ENCODE peak calls at places on chromosomes 6 and 20, in five cellular contexts. K is iPS-NIHi11, S is EL, G is H9, V is GM20000. J is an unnamed sample.
A peak's percentile ranks its signal among the peaks of the same experiment; 100 is the strongest.

GRCh38 chr6:1316482-1317220 is 4.8 kb downstream of the FOXQ1 start:
- DNase-seq in S (peak; percentile 40), G (peak; percentile 72), V (peak; percentile 42), K (peak; percentile 61), J (no peak)

GRCh38 chr6:119020597-119021561 is 57.6 kb downstream of the FAM184A start:
- DNase-seq in V (no peak), K (no peak), S (no peak), G (no peak), J (no peak)

GRCh38 chr20:36084897-36085617 is 69.5 kb upstream of the EPB41L1 start:
- DNase-seq in G (no peak), V (no peak), K (no peak), S (no peak), J (no peak)

GRCh38 chr6:88220493-88220892 is 54.3 kb upstream of the CNR1 start:
- DNase-seq in G (no peak), K (peak; percentile 58), S (peak; percentile 2), V (peak; percentile 16), J (no peak)

GRCh38 chr6:75422024-75422639 is 71.5 kb downstream of the FILIP1 start:
- DNase-seq in G (no peak), V (no peak), K (no peak), S (peak; percentile 37), J (no peak)

GRCh38 chr6:15244605-15245360 is 1.1 kb upstream of the JARID2 start:
- DNase-seq in G (peak; percentile 74), K (peak; percentile 52), S (peak; percentile 78), V (peak; percentile 77), J (no peak)

GRCh38 chr6:148709577-148709976 is 37.3 kb upstream of the UST start:
- DNase-seq in G (no peak), S (no peak), V (no peak), K (no peak), J (no peak)

GRCh38 chr6:33433001-33433559 is 13.2 kb downstream of the SYNGAP1 start:
- DNase-seq in S (no peak), G (peak; percentile 49), K (no peak), V (no peak), J (no peak)

GRCh38 chr6:167697316-167697715 is 129.4 kb upstream of the AFDN start:
- DNase-seq in G (no peak), S (no peak), V (no peak), K (no peak), J (no peak)

J was measured in BJ.